ENCODE peak calls at places on chromosomes 7 and 10, in seven cellular contexts. I, F, L, K, X, J and B are unnamed samples.

GRCh38 chr10:43254881-43255643 is 11.8 kb downstream of the RASGEF1A start:
- DNase-seq in X (no peak), F (no peak), K (peak), L (no peak), I (no peak), J (no peak), B (no peak)

GRCh38 chr10:130726996-130727725 is 584.4 kb downstream of the TCERG1L start:
- DNase-seq in K (no peak), I (no peak), F (no peak), X (no peak), J (no peak), L (no peak), B (no peak)

GRCh38 chr10:80199828-80200227 is 5.5 kb downstream of the ANXA11 start:
- DNase-seq in J (no peak), K (no peak), I (peak), F (peak), L (no peak), X (no peak), B (no peak)

GRCh38 chr7:133330085-133330484 is 77.2 kb downstream of the EXOC4 start:
- DNase-seq in X (no peak), F (no peak), J (no peak), K (no peak), I (no peak), L (no peak), B (no peak)

GRCh38 chr10:96890580-96890979 is 58.5 kb downstream of the LCOR start:
- DNase-seq in X (no peak), J (no peak), L (no peak), F (no peak), K (no peak), I (no peak), B (no peak)

GRCh38 chr7:101784275-101785127 is 32.9 kb upstream of the CUX1 start:
- DNase-seq in K (no peak), X (no peak), J (no peak), I (no peak), L (no peak), F (no peak), B (no peak)

GRCh38 chr7:74001150-74001494 is 26.9 kb upstream of the ELN start:
- DNase-seq in X (no peak), L (no peak), F (no peak), J (no peak), I (no peak), K (no peak), B (no peak)

GRCh38 chr7:50665403-50666123 is 100.4 kb upstream of the DDC start:
- DNase-seq in K (no peak), X (no peak), I (peak), L (no peak), F (no peak), J (no peak), B (no peak)

GRCh38 chr10:28359334-28359733 is 56.5 kb upstream of the MPP7 start:
- DNase-seq in X (no peak), K (no peak), L (no peak), J (no peak), F (no peak), I (no peak), B (no peak)

GRCh38 chr10:6716521-6716920 is 136.4 kb upstream of the PRKCQ start:
- DNase-seq in X (no peak), F (peak), I (no peak), J (no peak), K (no peak), L (no peak), B (no peak)

GRCh38 chr7:39375874-39376190 is 190.4 kb upstream of the YAE1 start:
- DNase-seq in F (no peak), J (no peak), K (no peak), L (no peak), I (no peak), X (no peak), B (no peak)

GRCh38 chr7:135169141-135169935 is 1.2 kb downstream of the CYREN start:
- DNase-seq in J (peak), I (peak), F (no peak), X (no peak), L (no peak), K (no peak), B (no peak)

GRCh38 chr10:126425051-126425450 is 36.8 kb upstream of the ADAM12 start:
- DNase-seq in F (no peak), L (no peak), X (no peak), K (no peak), I (peak), J (no peak), B (no peak)

GRCh38 chr10:126423779-126424491 is 35.7 kb upstream of the ADAM12 start:
- DNase-seq in J (no peak), L (no peak), X (no peak), I (no peak), F (no peak), K (no peak), B (no peak)

GRCh38 chr10:126420571-126421275 is 32.4 kb upstream of the ADAM12 start:
- DNase-seq in J (no peak), F (peak), I (peak), K (no peak), L (no peak), X (no peak), B (no peak)

GRCh38 chr10:126421745-126422144 is 33.5 kb upstream of the ADAM12 start:
- DNase-seq in F (peak), I (peak), K (no peak), L (no peak), X (no peak), J (no peak), B (no peak)

GRCh38 chr10:126422561-126422960 is 34.3 kb upstream of the ADAM12 start:
- DNase-seq in L (no peak), J (no peak), F (no peak), K (no peak), I (peak), X (no peak), B (no peak)
- TF ChIP-seq CTCF in L (no peak), J (no peak), F (no peak), K (no peak), I (no peak), X (no peak), B (no peak)

DNA sequence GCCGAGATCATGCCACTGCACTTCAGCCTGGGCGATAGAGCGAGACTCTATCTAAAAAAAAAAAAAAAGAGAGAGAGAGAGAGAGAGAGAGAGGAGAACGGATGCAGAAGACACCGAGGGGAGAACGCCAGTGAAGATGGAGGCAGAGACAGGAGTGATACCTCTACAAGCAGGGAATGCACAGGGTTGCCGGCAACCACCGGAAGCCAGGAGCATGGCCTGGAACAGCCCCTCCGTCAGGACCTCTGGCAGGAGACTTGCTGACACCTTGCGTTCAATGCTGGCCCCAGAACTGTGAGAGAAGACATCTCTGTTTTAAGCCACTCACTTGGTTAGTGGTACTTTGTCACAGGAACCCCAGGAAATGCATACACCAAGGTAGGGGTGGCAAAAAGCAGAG is 38.1 kb upstream of the DUSP5 start:
- DNase-seq in I (no peak), F (no peak), J (no peak), L (no peak), K (no peak), X (no peak), B (no peak)
- TF ChIP-seq CTCF in I (no peak), F (no peak), J (no peak), L (no peak), K (no peak), X (no peak), B (no peak)

GRCh38 chr7:19139706-19140327 is 5.4 kb downstream of the FERD3L start:
- DNase-seq in F (no peak), J (no peak), X (no peak), K (no peak), I (no peak), L (no peak), B (no peak)

GRCh38 chr7:19145429-19146201 is 394 bp upstream of the FERD3L start:
- DNase-seq in J (no peak), X (no peak), K (no peak), L (no peak), F (no peak), I (no peak), B (no peak)

GRCh38 chr7:19144661-19145428 is at the start of gene FERD3L:
- DNase-seq in L (no peak), X (peak), K (peak), I (no peak), F (no peak), J (no peak), B (no peak)

GRCh38 chr7:19146699-19147098 is 1.5 kb upstream of the FERD3L start:
- DNase-seq in I (peak), K (no peak), F (no peak), J (no peak), L (no peak), X (no peak), B (no peak)

DNA sequence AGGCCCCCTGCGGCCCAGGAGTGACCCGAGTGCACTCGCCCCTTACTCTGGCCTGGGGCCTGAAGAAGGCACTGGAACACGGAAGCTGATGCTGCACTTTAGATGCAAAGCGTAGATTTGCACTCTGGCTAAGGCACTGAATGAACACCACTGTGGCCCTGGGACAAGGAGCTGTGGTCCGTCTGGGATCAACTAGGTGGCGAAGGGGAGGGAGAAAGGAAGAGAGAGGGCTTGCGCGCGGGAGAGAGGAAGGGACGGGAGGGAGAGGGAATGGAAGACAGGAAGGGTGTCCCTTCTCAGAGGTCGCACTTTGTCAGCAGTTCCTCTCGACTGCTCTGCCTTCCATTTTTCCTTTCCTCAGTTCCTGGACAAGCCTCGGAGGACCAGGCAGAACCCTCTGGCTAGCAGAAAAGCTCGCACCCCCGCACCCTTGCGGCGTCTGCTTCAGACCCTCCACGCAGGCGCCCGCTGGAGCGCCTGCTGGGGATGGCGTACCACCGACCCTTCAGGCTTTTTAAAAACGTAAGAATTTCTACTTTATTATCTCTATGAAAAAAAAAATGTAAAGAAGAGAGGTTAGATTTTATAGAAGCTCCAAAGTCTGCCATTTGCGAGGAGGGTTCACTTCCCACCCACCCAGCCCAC is 1.2 kb downstream of the FERD3L start:
- DNase-seq in J (no peak), K (no peak), F (no peak), L (no peak), X (no peak), I (no peak), B (no peak)
- TF ChIP-seq CTCF in J (no peak), K (no peak), F (no peak), L (no peak), X (no peak), I (no peak), B (no peak)

GRCh38 chr10:15378569-15378968 is 7.5 kb upstream of the FAM171A1 start:
- DNase-seq in L (no peak), J (no peak), K (no peak), I (no peak), F (no peak), X (no peak), B (no peak)
- TF ChIP-seq CTCF in L (no peak), J (no peak), K (no peak), I (no peak), F (no peak), X (no peak), B (no peak)

DNA sequence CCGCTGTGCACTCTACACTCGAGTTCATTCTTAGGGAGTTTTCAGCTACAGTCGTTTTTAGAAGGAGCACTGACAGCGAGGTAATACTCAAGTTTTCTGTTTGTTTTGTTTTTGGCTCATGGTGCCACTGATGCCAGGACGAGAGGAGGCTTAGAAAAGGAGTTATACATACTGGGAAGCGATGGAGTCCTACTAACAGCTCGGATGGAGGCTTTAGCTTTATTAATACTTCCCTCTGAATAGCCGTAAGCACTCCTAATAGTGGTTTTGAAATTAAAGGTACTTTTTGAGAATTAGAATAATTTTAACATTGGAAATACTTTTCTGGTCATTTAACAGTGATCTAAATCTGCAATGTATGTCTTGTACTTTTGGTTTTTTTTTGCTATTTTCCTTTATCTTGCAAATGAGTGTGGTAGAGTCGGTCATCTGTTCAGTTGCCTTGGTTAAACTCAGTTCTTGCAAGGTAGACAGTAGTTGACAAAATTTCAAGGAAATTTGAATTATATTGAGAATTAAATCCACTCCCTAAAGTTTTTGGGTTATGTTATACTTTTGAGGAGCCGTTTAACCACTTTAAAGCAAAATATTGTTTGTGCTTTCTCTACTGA is 1.4 kb downstream of the HBP1 start:
- DNase-seq in F (no peak), K (no peak), X (no peak), L (no peak), I (no peak), J (no peak), B (no peak)
- TF ChIP-seq CTCF in F (no peak), K (no peak), X (no peak), L (no peak), I (no peak), J (no peak), B (no peak)

GRCh38 chr7:68629-69028 is 123.7 kb upstream of the FAM20C start:
- DNase-seq in J (no peak), L (no peak), I (no peak), F (peak), X (no peak), K (peak), B (no peak)
- TF ChIP-seq CTCF in J (no peak), L (no peak), I (peak), F (peak), X (no peak), K (no peak), B (no peak)